ENCODE peak calls at places on chromosomes 2 and 18, in ten cellular contexts. L is breast epithelium, I is GM12878, R is gastrocnemius medialis, A is thyroid gland, C is uterus, F is esophagus squamous epithelium, G is adrenal gland, X is Peyer's patch, P is K562. T is an unnamed sample. For H3K4me1, the result is how much of the 10 kb centered on the place peaks cover.

GRCh38 chr2:127228102-127228501 is 8.0 kb upstream of the CYP27C1 start:
- DNase-seq in L (no peak), I (no peak), R (no peak), A (no peak), C (no peak), F (no peak), G (no peak), X (no peak), P (no peak), T (no peak)

GRCh38 chr2:10504994-10505820 is 57.1 kb upstream of the ODC1 start:
- DNase-seq in L (peak), I (no peak), R (no peak), A (no peak), C (no peak), F (no peak), G (no peak), X (peak), P (no peak), T (peak)

GRCh38 chr2:188243381-188243780 is 48.3 kb upstream of the GULP1 start:
- DNase-seq in L (no peak), I (no peak), R (no peak), A (no peak), C (no peak), F (no peak), G (no peak), X (no peak), P (no peak), T (no peak)

GRCh38 chr2:53216805-53217204 is 550.8 kb upstream of the CHAC2 start:
- DNase-seq in L (no peak), I (no peak), R (no peak), A (no peak), C (no peak), F (no peak), G (no peak), X (no peak), P (no peak), T (no peak)

GRCh38 chr2:204763974-204764703 is 218.9 kb downstream of the PARD3B start:
- DNase-seq in L (no peak), I (no peak), R (no peak), A (no peak), C (no peak), F (no peak), G (no peak), X (no peak), P (no peak), T (no peak)

GRCh38 chr18:76756491-76757288 is 65.7 kb upstream of the ZNF236 start:
- DNase-seq in L (no peak), I (no peak), R (peak), A (peak), C (peak), F (no peak), G (no peak), X (no peak), P (no peak), T (no peak)

GRCh38 chr2:219060821-219061791 is at the start of gene IHH:
- DNase-seq in L (no peak), I (no peak), R (no peak), A (no peak), C (no peak), F (no peak), G (peak), X (peak), P (no peak), T (peak)

GRCh38 chr18:46278481-46279465 is 174.6 kb downstream of the HAUS1 start:
- DNase-seq in L (no peak), I (no peak), R (no peak), A (no peak), C (no peak), F (no peak), G (no peak), X (no peak), P (no peak), T (no peak)

GRCh38 chr2:101717041-101717817 is 19.7 kb downstream of the MAP4K4 start:
- DNase-seq in L (no peak), I (peak), R (no peak), A (no peak), C (no peak), F (peak), G (no peak), X (peak), P (no peak), T (no peak)

GRCh38 chr2:100509066-100509465 is 38.8 kb downstream of the NMS start:
- DNase-seq in L (no peak), I (no peak), R (no peak), A (no peak), C (no peak), F (no peak), G (no peak), X (no peak), P (no peak), T (no peak)

GRCh38 chr18:76080430-76080829 is 414.6 kb downstream of the ZNF516 start:
- DNase-seq in L (no peak), I (no peak), R (no peak), A (no peak), C (no peak), F (no peak), G (no peak), X (no peak), P (no peak), T (no peak)

GRCh38 chr2:136327162-136327852 is 209.4 kb upstream of the CXCR4 start:
- DNase-seq in L (no peak), I (peak), R (no peak), A (peak), C (no peak), F (no peak), G (peak), X (peak), P (peak), T (no peak)

GRCh38 chr2:151853070-151853758 is 25.0 kb upstream of the ARL5A start:
- DNase-seq in L (no peak), I (no peak), R (no peak), A (peak), C (no peak), F (no peak), G (no peak), X (no peak), P (no peak), T (no peak)

GRCh38 chr2:186379052-186379451 is 107.0 kb upstream of the ZC3H15 start:
- DNase-seq in L (no peak), I (no peak), R (no peak), A (no peak), C (no peak), F (no peak), G (no peak), X (no peak), P (peak), T (no peak)

GRCh38 chr2:230439590-230439989 is 23.6 kb downstream of the SP100 start:
- DNase-seq in L (no peak), I (no peak), R (no peak), A (no peak), C (no peak), F (no peak), G (no peak), X (no peak), P (no peak), T (no peak)

GRCh38 chr18:46013484-46014189 is 46.5 kb upstream of the EPG5 start:
- DNase-seq in L (no peak), I (no peak), R (no peak), A (no peak), C (no peak), F (no peak), G (no peak), X (no peak), P (no peak), T (no peak)

DNA sequence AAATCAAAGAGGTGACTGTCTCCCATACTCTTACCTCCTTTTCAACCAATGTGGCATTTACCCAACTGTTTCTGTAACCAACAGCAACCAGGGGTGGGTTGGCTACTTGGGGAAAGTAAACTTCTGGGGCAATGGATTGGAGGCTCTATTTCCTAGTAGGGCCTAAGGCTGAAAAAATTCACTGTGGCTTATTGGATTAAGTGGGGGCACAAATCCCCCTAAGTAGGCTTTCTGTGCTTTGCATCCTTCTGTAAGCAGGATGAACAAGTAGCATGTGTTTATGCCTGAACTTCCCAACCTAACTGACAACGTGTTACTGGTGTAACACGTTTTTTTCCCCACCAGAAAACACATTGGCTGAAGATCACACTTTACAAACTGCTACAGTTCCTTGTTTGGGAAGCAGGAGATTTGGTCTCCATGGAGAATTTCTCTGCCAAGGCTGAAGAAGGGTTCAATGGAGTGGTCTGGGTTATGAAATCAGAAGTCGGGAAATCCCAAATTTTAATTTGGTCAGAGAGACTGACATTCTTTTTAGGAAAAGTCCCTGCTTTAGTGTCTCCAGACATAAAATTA is 7.2 kb upstream of the ITGA6 start:
- DNase-seq in L (no peak), I (no peak), R (no peak), A (no peak), C (no peak), F (no peak), G (no peak), X (no peak), P (no peak), T (no peak)
- TF ChIP-seq POLR2A in L (no peak), I (no peak), R (no peak), A (no peak), C (no peak), F (no peak), G (no peak), X (no peak), P (no peak), T (no peak)

DNA sequence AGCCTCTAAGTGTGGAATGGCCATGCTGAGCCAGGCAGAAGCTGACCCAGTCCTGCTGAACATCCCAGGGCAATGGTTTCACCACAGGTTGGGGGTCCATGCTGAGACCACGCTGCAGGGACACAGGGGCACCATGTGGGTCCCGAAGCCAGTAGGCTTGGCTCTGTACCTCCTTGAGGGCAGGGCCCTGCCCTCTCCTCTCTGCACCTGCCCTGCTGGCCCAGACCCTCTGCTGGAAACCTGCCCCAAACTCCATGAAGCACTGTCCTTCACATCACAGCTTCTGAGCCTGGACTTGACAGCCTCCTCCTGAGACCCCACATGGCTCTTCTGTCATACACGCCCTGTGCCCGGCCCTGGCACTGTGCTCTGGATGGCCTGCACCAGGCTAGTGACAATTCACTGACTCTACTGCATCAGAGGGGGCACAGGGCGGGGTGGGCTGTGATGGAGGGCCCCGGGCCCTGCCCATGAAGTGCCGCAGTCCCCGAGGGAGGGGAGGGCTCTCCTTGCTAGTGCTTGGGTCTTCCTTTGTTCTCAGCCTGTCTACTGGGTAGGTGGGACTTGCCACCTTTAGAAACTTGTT is 24.7 kb downstream of the HS6ST1 start:
- DNase-seq in L (no peak), I (no peak), R (no peak), A (no peak), C (no peak), F (no peak), G (no peak), X (no peak), P (no peak), T (no peak)
- H3K27ac ChIP-seq in L (no peak), I (no peak), R (no peak), A (no peak), C (no peak), F (peak), G (peak), X (no peak), P (no peak), T (no peak)

GRCh38 chr18:50312296-50313030 is 25.0 kb upstream of the CXXC1 start:
- DNase-seq in L (no peak), I (peak), R (no peak), A (no peak), C (no peak), F (no peak), G (no peak), X (no peak), P (no peak), T (no peak)
- H3K4me1 ChIP-seq in L (under half), I (half or more), R (under half), A (under half), C (under half), F (under half), G (under half), X (under half), P (under half), T (under half)

DNA sequence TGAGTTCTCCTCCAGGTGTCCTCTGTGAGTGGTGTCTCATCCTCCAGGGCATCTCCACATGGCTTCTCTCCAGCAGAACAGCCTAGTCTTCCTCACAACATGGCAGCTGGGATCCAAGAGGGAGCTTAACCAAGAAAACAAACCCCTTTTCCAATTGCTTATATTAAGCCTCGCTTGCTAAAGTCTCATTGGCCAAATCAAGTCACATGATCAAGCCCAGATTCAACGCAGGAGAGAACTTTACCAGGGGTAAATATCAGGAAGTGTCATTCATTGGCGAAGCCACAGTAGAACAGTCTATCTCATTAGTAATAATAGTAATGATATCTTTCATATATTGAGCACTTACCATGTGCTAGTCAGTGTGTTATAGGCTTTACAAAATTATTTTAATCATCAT is 53.1 kb downstream of the CDC42EP3 start:
- DNase-seq in L (no peak), I (no peak), R (no peak), A (no peak), C (no peak), F (no peak), G (no peak), X (no peak), P (no peak), T (no peak)
- TF ChIP-seq POLR2A in L (no peak), I (no peak), R (no peak), A (no peak), C (no peak), F (no peak), G (no peak), X (no peak), P (no peak), T (no peak)

T was measured in right lobe of liver.